ENCODE peak calls at places on chromosome 1, in four cellular contexts. N is IMR-90, B is HepG2, C is K562. E is an unnamed sample.

GRCh38 chr1:203569490-203570318 is 56.9 kb upstream of the ATP2B4 start:
- DNase-seq in B (no peak), C (no peak), N (peak), E (no peak)

GRCh38 chr1:93399781-93400180 is 48.1 kb upstream of the FNBP1L start:
- DNase-seq in B (peak), C (no peak), N (no peak), E (no peak)

GRCh38 chr1:5599541-5599940 is 392.7 kb downstream of the NPHP4 start:
- DNase-seq in B (no peak), N (no peak), C (no peak), E (no peak)

GRCh38 chr1:31234870-31235269 is 4.8 kb downstream of the NKAIN1 start:
- DNase-seq in N (no peak), C (no peak), B (no peak), E (no peak)

GRCh38 chr1:117022089-117022488 is 20.5 kb downstream of the CD101 start:
- DNase-seq in B (no peak), N (no peak), C (no peak), E (no peak)

GRCh38 chr1:77514871-77515776 is 167.3 kb downstream of the ZZZ3 start:
- DNase-seq in N (peak), B (peak), C (no peak), E (peak)

GRCh38 chr1:26387447-26387846 is 14.9 kb upstream of the ZNF683 start:
- DNase-seq in N (peak), C (no peak), B (peak), E (peak)

GRCh38 chr1:197868751-197869501 is 33.5 kb upstream of the C1orf53 start:
- DNase-seq in C (peak), B (peak), N (peak), E (peak)

GRCh38 chr1:178025613-178026356 is 55.9 kb upstream of the SEC16B start:
- DNase-seq in C (no peak), N (no peak), B (no peak), E (no peak)

GRCh38 chr1:52506349-52506748 is 46.5 kb downstream of the TUT4 start:
- DNase-seq in N (no peak), C (no peak), B (no peak), E (no peak)

GRCh38 chr1:199033709-199034108 is 394.9 kb downstream of the PTPRC start:
- DNase-seq in C (no peak), N (no peak), B (no peak), E (no peak)

GRCh38 chr1:112344754-112345423 is 51.1 kb upstream of the CTTNBP2NL start:
- DNase-seq in B (no peak), C (no peak), N (no peak), E (no peak)

GRCh38 chr1:113396102-113396501 is 5.8 kb downstream of the MAGI3 start:
- DNase-seq in B (no peak), C (no peak), N (no peak), E (no peak)

GRCh38 chr1:168320805-168321577 is 40.3 kb downstream of the TBX19 start:
- DNase-seq in B (peak), N (peak), C (peak), E (peak)

GRCh38 chr1:221286399-221286798 is 407.2 kb downstream of the HLX start:
- DNase-seq in N (no peak), C (no peak), B (no peak), E (no peak)

GRCh38 chr1:227234998-227235405 is 83.3 kb downstream of the CDC42BPA start:
- DNase-seq in C (peak), N (peak), B (peak), E (peak)

GRCh38 chr1:20271498-20272400 is 18.9 kb upstream of the VWA5B1 start:
- DNase-seq in B (no peak), C (no peak), N (no peak), E (no peak)

GRCh38 chr1:50973875-50974617 is 4.0 kb downstream of the CDKN2C start:
- DNase-seq in N (no peak), C (peak), B (no peak), E (no peak)

GRCh38 chr1:7991504-7992440 is 30.3 kb downstream of the PARK7 start:
- DNase-seq in N (peak), C (no peak), B (no peak), E (no peak)

GRCh38 chr1:226736908-226737818 is 1.9 kb downstream of the ITPKB start:
- DNase-seq in C (no peak), N (peak), B (no peak), E (no peak)

GRCh38 chr1:177817969-177818872 is 151.6 kb downstream of the SEC16B start:
- DNase-seq in C (no peak), B (no peak), N (no peak), E (no peak)

GRCh38 chr1:95308276-95308675 is 74.3 kb downstream of the RWDD3 start:
- DNase-seq in C (no peak), N (no peak), B (no peak), E (no peak)

GRCh38 chr1:163410073-163410522 is 88.3 kb downstream of the NUF2 start:
- DNase-seq in N (peak), B (peak), C (peak), E (peak)

GRCh38 chr1:163472267-163472666 is 150.5 kb downstream of the NUF2 start:
- DNase-seq in C (no peak), N (no peak), B (no peak), E (no peak)

GRCh38 chr1:2160691-2161320 is 33.8 kb downstream of the FAAP20 start:
- DNase-seq in B (no peak), C (no peak), N (no peak), E (no peak)

GRCh38 chr1:199580280-199580679 is 447.2 kb upstream of the NR5A2 start:
- DNase-seq in C (no peak), B (no peak), N (no peak), E (no peak)

GRCh38 chr1:66546045-66546810 is 12.3 kb downstream of the SGIP1 start:
- DNase-seq in N (peak), C (no peak), B (no peak), E (no peak)

GRCh38 chr1:150507912-150508864 is at the start of gene ECM1:
- DNase-seq in N (peak), B (no peak), C (peak), E (peak)

DNA sequence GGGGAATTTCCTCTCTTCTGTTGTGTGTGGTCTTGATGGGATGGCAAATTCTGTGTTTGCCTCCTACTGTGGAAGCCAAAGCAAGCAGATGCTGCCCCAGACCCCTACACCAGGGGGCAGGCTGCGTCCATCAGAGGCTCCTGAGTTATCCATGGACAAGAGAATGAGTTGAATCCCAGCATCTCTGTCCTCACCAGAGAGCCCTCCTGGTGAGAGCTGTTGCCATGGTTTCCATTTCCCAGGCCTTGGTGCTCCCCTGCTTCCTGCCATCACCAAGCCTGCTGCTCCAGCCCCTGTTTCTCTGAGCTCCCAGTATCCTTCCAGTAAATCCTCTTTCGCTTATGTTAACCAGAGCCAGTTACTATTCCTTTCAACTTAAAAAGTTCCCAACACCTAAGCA is 20.4 kb upstream of the GNG12 start:
- DNase-seq in C (peak), N (peak), B (peak), E (peak)
- TF ChIP-seq CEBPB in C (no peak), N (no peak), B (no peak), E (no peak)

DNA sequence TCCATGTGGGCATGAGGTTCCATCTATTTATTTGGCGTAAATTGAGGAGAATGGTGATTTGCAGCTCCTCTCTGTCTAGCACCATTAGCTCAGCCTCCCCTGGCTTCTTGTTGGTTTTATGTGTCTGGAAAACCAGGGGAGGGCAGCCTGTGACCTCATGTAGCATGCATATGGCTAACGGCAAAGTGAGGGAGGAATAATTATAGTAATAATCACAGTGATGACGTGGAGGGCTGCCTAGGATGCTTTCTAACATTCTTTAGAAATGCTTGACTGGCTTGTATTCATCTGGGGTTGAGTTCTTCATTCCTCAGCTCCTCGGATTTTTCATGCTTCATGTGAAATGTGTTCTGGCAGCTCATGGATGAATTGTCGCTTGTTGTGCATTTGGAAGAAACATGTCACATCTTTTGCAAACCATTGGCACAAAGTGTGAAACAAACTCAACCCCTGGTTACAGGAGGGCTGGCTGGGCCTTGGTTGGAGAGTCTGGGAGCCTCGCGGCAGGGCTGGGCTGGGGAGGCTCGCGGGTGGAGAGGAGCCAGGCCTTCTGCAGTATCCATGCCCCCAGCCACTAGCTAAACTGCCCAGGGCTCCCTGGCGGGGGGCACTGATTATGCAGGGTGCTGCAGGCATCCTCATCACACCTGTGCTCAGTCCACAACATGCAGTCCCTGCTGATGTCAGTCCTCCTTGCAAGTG is 149.6 kb downstream of the DISC1 start:
- DNase-seq in C (no peak), B (no peak), N (peak), E (no peak)
- TF ChIP-seq MAZ in C (no peak), B (no peak), N (no peak), E (no peak)

GRCh38 chr1:171422489-171422888 is 62.8 kb upstream of the PRRC2C start:
- DNase-seq in N (peak), B (no peak), C (no peak), E (no peak)
- TF ChIP-seq CEBPB in N (no peak), B (no peak), C (no peak), E (no peak)

GRCh38 chr1:156858555-156858956 is 361 bp downstream of the INSRR start:
- DNase-seq in N (no peak), C (peak), B (no peak), E (no peak)

GRCh38 chr1:156860639-156861423 is at the start of gene NTRK1:
- DNase-seq in C (peak), B (no peak), N (no peak), E (peak)

GRCh38 chr1:156860113-156860638 is 489 bp upstream of the NTRK1 start:
- DNase-seq in N (peak), B (no peak), C (peak), E (peak)

GRCh38 chr1:156858959-156859522 is at the start of gene INSRR:
- DNase-seq in B (no peak), C (peak), N (no peak), E (no peak)

GRCh38 chr1:156859523-156860112 is 701 bp upstream of the INSRR start:
- DNase-seq in B (no peak), C (no peak), N (no peak), E (peak)
- TF ChIP-seq MAZ in B (no peak), C (no peak), N (no peak), E (no peak)

GRCh38 chr1:14138135-14138506 is 438.1 kb downstream of the PRDM2 start:
- DNase-seq in C (no peak), N (no peak), B (no peak), E (no peak)

GRCh38 chr1:14136881-14137280 is 436.9 kb downstream of the PRDM2 start:
- DNase-seq in B (no peak), N (no peak), C (no peak), E (no peak)

GRCh38 chr1:14137411-14138134 is 437.6 kb downstream of the PRDM2 start:
- DNase-seq in B (no peak), C (no peak), N (no peak), E (no peak)

GRCh38 chr1:14136152-14136763 is 436.3 kb downstream of the PRDM2 start:
- DNase-seq in N (no peak), C (no peak), B (no peak), E (no peak)

GRCh38 chr1:14135070-14135469 is 435.1 kb downstream of the PRDM2 start:
- DNase-seq in B (no peak), C (no peak), N (no peak), E (no peak)
- TF ChIP-seq CEBPB in B (no peak), C (no peak), N (no peak), E (no peak)

DNA sequence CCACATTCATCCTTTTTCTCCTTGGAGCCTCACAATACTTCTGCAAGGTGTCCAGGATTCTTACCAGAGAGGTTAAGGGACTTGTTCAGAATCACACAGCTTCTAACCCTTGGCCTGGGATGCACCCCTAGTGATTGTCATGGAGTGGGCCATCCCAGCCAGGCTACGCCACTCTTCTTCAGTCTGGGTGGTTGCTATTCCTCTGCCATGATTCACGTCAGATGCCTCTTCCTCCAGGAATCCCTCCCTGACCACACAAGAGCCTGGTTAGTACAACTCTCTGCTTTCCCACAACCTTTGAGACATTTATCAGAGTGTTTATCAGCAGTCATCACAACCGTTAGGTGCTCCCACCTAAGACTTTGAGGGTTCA is 121.8 kb downstream of the EPHB2 start:
- DNase-seq in C (no peak), B (no peak), N (peak), E (peak)
- TF ChIP-seq MAZ in C (no peak), B (no peak), N (peak), E (no peak)

GRCh38 chr1:18446751-18447150 is 34.0 kb upstream of the KLHDC7A start:
- DNase-seq in C (no peak), B (no peak), N (no peak), E (no peak)

GRCh38 chr1:18458133-18458750 is 22.5 kb upstream of the KLHDC7A start:
- DNase-seq in N (no peak), C (no peak), B (no peak), E (no peak)

GRCh38 chr1:18448889-18449288 is 31.8 kb upstream of the KLHDC7A start:
- DNase-seq in B (no peak), N (no peak), C (no peak), E (no peak)

GRCh38 chr1:18447509-18448220 is 33.1 kb upstream of the KLHDC7A start:
- DNase-seq in N (no peak), B (no peak), C (no peak), E (no peak)

DNA sequence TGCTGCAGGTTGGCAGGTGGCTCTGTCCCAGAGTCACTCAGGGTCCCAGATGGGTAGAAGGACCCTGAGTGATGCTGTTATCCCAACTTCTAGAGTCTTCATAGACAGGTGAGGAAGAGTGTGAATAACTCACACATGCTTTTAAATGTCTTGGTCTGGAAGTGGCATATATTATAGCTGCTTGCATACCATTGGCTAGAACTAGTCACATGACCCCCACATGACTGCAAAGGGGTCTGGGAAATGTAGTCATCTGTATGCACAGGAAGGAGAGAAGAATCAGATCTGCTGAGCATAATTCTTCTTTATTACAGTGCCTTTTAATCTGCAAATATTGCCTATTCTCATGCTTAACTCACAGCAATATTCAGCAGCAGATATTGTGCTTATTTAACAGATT is 28.2 kb upstream of the KLHDC7A start:
- DNase-seq in B (peak), N (no peak), C (peak), E (peak)
- TF ChIP-seq CEBPB in B (no peak), N (no peak), C (no peak), E (no peak)

E was measured in A549.